ENCODE peak calls at places on chromosomes 12 and 14, in eight cellular contexts. K is A172; O is heart left ventricle; D is iris pigment epithelial cell; Y is BJ; U is effector memory CD8-positive, alpha-beta T cell; I is RWPE1; J is T-cell. G is an unnamed sample.

GRCh38 chr12:89525824-89526770 is at the start of gene POC1B:
- DNase-seq in J (peak), D (peak), U (peak), Y (peak), O (peak), I (peak), K (peak), G (peak)

GRCh38 chr12:39587247-39587646 is 32.4 kb downstream of the ABCD2 start:
- DNase-seq in D (peak), J (no peak), Y (no peak), O (no peak), K (peak), U (peak), I (peak), G (no peak)

GRCh38 chr14:93923586-93923985 is 3.6 kb upstream of the FAM181A start:
- DNase-seq in Y (no peak), I (no peak), D (no peak), J (no peak), U (no peak), O (no peak), K (no peak), G (no peak)

GRCh38 chr14:39488600-39488999 is 56.4 kb upstream of the FBXO33 start:
- DNase-seq in J (no peak), O (no peak), I (no peak), Y (no peak), D (no peak), K (no peak), U (no peak), G (no peak)

GRCh38 chr14:99278836-99279235 is 6.8 kb upstream of the BCL11B start:
- DNase-seq in K (no peak), J (no peak), O (no peak), U (no peak), D (no peak), Y (no peak), I (no peak), G (no peak)

GRCh38 chr14:91415794-91416743 is 1.6 kb downstream of the CCDC88C start:
- DNase-seq in U (peak), K (no peak), O (no peak), Y (no peak), J (peak), D (peak), I (peak), G (no peak)

GRCh38 chr14:79480212-79480611 is 731.1 kb downstream of the DIO2 start:
- DNase-seq in O (no peak), D (no peak), I (no peak), K (no peak), Y (no peak), J (no peak), U (no peak), G (no peak)

GRCh38 chr12:54294152-54294913 is 6.5 kb downstream of the NFE2 start:
- DNase-seq in U (peak), I (peak), Y (no peak), K (peak), O (peak), D (peak), J (no peak), G (no peak)

GRCh38 chr12:93502802-93503623 is 35.7 kb downstream of the MRPL42 start:
- DNase-seq in K (peak), O (no peak), J (peak), D (peak), U (peak), Y (no peak), I (peak), G (no peak)

GRCh38 chr12:112750971-112751370 is 40.6 kb upstream of the RPH3A start:
- DNase-seq in Y (no peak), K (no peak), D (no peak), U (no peak), O (no peak), J (no peak), I (no peak), G (no peak)

GRCh38 chr14:74858022-74858421 is 17.9 kb downstream of the PROX2 start:
- DNase-seq in Y (no peak), U (no peak), J (no peak), K (no peak), I (no peak), D (no peak), O (no peak), G (no peak)

GRCh38 chr12:132955933-132956725 is at the start of gene ZNF605:
- DNase-seq in I (peak), K (peak), J (peak), U (peak), D (peak), Y (peak), O (peak), G (peak)

GRCh38 chr12:26987634-26988424 is 26.4 kb downstream of the TM7SF3 start:
- DNase-seq in J (no peak), U (no peak), K (peak), O (no peak), I (no peak), D (peak), Y (peak), G (no peak)

GRCh38 chr12:56518570-56518969 is 3.0 kb upstream of the RBMS2 start:
- DNase-seq in O (no peak), U (no peak), D (peak), Y (no peak), K (peak), J (no peak), I (no peak), G (no peak)

GRCh38 chr14:24710403-24711063 is 76.5 kb upstream of the GZMB start:
- DNase-seq in O (peak), I (peak), U (peak), D (peak), K (peak), J (peak), Y (no peak), G (no peak)

GRCh38 chr14:37122919-37123639 is 49.3 kb downstream of the SLC25A21 start:
- DNase-seq in Y (no peak), U (no peak), I (no peak), K (no peak), J (no peak), O (no peak), D (peak), G (no peak)

GRCh38 chr12:72273851-72274284 is 1.7 kb downstream of the TRHDE start:
- DNase-seq in D (no peak), I (no peak), Y (no peak), K (no peak), U (no peak), O (no peak), J (no peak), G (no peak)

GRCh38 chr14:79084861-79085260 is 914.7 kb downstream of the NRXN3 start:
- DNase-seq in O (no peak), J (no peak), U (no peak), I (no peak), K (no peak), D (no peak), Y (no peak), G (no peak)

GRCh38 chr12:120229583-120230325 is 28.8 kb upstream of the RPLP0 start:
- DNase-seq in U (no peak), K (peak), O (no peak), D (peak), J (no peak), Y (no peak), I (peak), G (peak)

GRCh38 chr12:92356405-92356804 is 210.8 kb upstream of the BTG1 start:
- DNase-seq in K (no peak), I (no peak), Y (no peak), D (no peak), O (no peak), U (no peak), J (no peak), G (no peak)

GRCh38 chr12:131829351-131829794 is 1.2 kb downstream of the MMP17 start:
- DNase-seq in J (no peak), U (no peak), D (peak), Y (no peak), O (peak), I (no peak), K (no peak), G (peak)

GRCh38 chr12:131091976-131092691 is 138.4 kb downstream of the ADGRD1 start:
- DNase-seq in D (no peak), J (peak), O (no peak), K (no peak), U (no peak), Y (no peak), I (no peak), G (peak)

GRCh38 chr14:75244121-75244520 is 34.5 kb upstream of the FOS start:
- DNase-seq in Y (no peak), U (no peak), J (no peak), O (no peak), D (peak), I (no peak), K (no peak), G (no peak)

GRCh38 chr12:73935817-73936216 is 601.8 kb upstream of the ATXN7L3B start:
- DNase-seq in I (no peak), J (no peak), O (no peak), K (peak), Y (no peak), D (peak), U (no peak), G (no peak)

GRCh38 chr12:39780527-39781446 is 161.2 kb upstream of the ABCD2 start:
- DNase-seq in U (no peak), D (no peak), O (no peak), Y (peak), I (no peak), J (no peak), K (no peak), G (no peak)

G was measured in sigmoid colon.